ENCODE peak calls at places on chromosomes 16 and 17, in four cellular contexts. One of them, this sample, is unnamed.

GRCh38 chr17:81428521-81428920 is 33.3 kb downstream of the BAHCC1 start:
- DNase-seq in naive thymus-derived CD8-positive, alpha-beta T cell: no peak
- DNase-seq in fibroblast of pulmonary artery: no peak
- DNase-seq in heart left ventricle: no peak
- DNase-seq in this sample: no peak

GRCh38 chr16:19555938-19556778 is 655 bp downstream of the VPS35L start:
- DNase-seq in naive thymus-derived CD8-positive, alpha-beta T cell: no peak
- DNase-seq in heart left ventricle: no peak
- DNase-seq in fibroblast of pulmonary artery: peak
- DNase-seq in this sample: no peak

GRCh38 chr17:58756246-58757161 is 850 bp downstream of the PPM1E start:
- DNase-seq in naive thymus-derived CD8-positive, alpha-beta T cell: no peak
- DNase-seq in heart left ventricle: no peak
- DNase-seq in fibroblast of pulmonary artery: peak
- DNase-seq in this sample: peak

GRCh38 chr17:64270885-64271284 is 7.8 kb upstream of the TEX2 start:
- DNase-seq in fibroblast of pulmonary artery: no peak
- DNase-seq in heart left ventricle: no peak
- DNase-seq in naive thymus-derived CD8-positive, alpha-beta T cell: no peak
- DNase-seq in this sample: no peak

GRCh38 chr16:70656712-70657263 is 10.4 kb downstream of the IL34 start:
- DNase-seq in naive thymus-derived CD8-positive, alpha-beta T cell: no peak
- DNase-seq in heart left ventricle: no peak
- DNase-seq in fibroblast of pulmonary artery: no peak
- DNase-seq in this sample: no peak

GRCh38 chr16:28915181-28915580 is 9.9 kb downstream of the RABEP2 start:
- DNase-seq in heart left ventricle: no peak
- DNase-seq in naive thymus-derived CD8-positive, alpha-beta T cell: no peak
- DNase-seq in fibroblast of pulmonary artery: peak
- DNase-seq in this sample: no peak

GRCh38 chr16:22077700-22078313 is 14.5 kb upstream of the VWA3A start:
- DNase-seq in naive thymus-derived CD8-positive, alpha-beta T cell: peak
- DNase-seq in heart left ventricle: peak
- DNase-seq in fibroblast of pulmonary artery: peak
- DNase-seq in this sample: peak

GRCh38 chr17:8287651-8288335 is 677 bp upstream of the RANGRF start:
- DNase-seq in heart left ventricle: no peak
- DNase-seq in naive thymus-derived CD8-positive, alpha-beta T cell: no peak
- DNase-seq in fibroblast of pulmonary artery: no peak
- DNase-seq in this sample: no peak

GRCh38 chr16:30929167-30929566 is 5.8 kb downstream of the FBXL19 start:
- DNase-seq in naive thymus-derived CD8-positive, alpha-beta T cell: no peak
- DNase-seq in heart left ventricle: no peak
- DNase-seq in fibroblast of pulmonary artery: no peak
- DNase-seq in this sample: no peak

GRCh38 chr17:4999429-5000093 is 1.8 kb downstream of the KIF1C start:
- DNase-seq in naive thymus-derived CD8-positive, alpha-beta T cell: no peak
- DNase-seq in heart left ventricle: no peak
- DNase-seq in fibroblast of pulmonary artery: no peak
- DNase-seq in this sample: no peak

GRCh38 chr16:58678716-58679115 is 5.9 kb downstream of the SLC38A7 start:
- DNase-seq in naive thymus-derived CD8-positive, alpha-beta T cell: no peak
- DNase-seq in heart left ventricle: peak
- DNase-seq in fibroblast of pulmonary artery: peak
- DNase-seq in this sample: peak

GRCh38 chr16:57462978-57463362 is 491 bp downstream of the POLR2C start:
- DNase-seq in fibroblast of pulmonary artery: no peak
- DNase-seq in naive thymus-derived CD8-positive, alpha-beta T cell: no peak
- DNase-seq in heart left ventricle: no peak
- DNase-seq in this sample: no peak

GRCh38 chr16:67268136-67268579 is 11.2 kb upstream of the PLEKHG4 start:
- DNase-seq in naive thymus-derived CD8-positive, alpha-beta T cell: no peak
- DNase-seq in heart left ventricle: peak
- DNase-seq in fibroblast of pulmonary artery: peak
- DNase-seq in this sample: peak

GRCh38 chr16:14407786-14408399 is 222.2 kb downstream of the PARN start:
- DNase-seq in naive thymus-derived CD8-positive, alpha-beta T cell: no peak
- DNase-seq in fibroblast of pulmonary artery: no peak
- DNase-seq in heart left ventricle: no peak
- DNase-seq in this sample: no peak

GRCh38 chr17:50049636-50050035 is 6.3 kb upstream of the ITGA3 start:
- DNase-seq in heart left ventricle: no peak
- DNase-seq in naive thymus-derived CD8-positive, alpha-beta T cell: no peak
- DNase-seq in fibroblast of pulmonary artery: no peak
- DNase-seq in this sample: no peak

GRCh38 chr17:27621557-27621956 is 9.4 kb upstream of the LGALS9 start:
- DNase-seq in fibroblast of pulmonary artery: no peak
- DNase-seq in naive thymus-derived CD8-positive, alpha-beta T cell: no peak
- DNase-seq in heart left ventricle: no peak
- DNase-seq in this sample: no peak

GRCh38 chr16:53745753-53746258 is 41.9 kb downstream of the FTO start:
- DNase-seq in fibroblast of pulmonary artery: peak
- DNase-seq in heart left ventricle: no peak
- DNase-seq in naive thymus-derived CD8-positive, alpha-beta T cell: no peak
- DNase-seq in this sample: no peak

GRCh38 chr16:89921131-89921698 is 1.9 kb upstream of the TUBB3 start:
- DNase-seq in heart left ventricle: no peak
- DNase-seq in naive thymus-derived CD8-positive, alpha-beta T cell: no peak
- DNase-seq in fibroblast of pulmonary artery: no peak
- DNase-seq in this sample: no peak

GRCh38 chr17:32946375-32947135 is 18.6 kb downstream of the TMEM98 start:
- DNase-seq in heart left ventricle: no peak
- DNase-seq in fibroblast of pulmonary artery: no peak
- DNase-seq in naive thymus-derived CD8-positive, alpha-beta T cell: no peak
- DNase-seq in this sample: no peak

GRCh38 chr17:47850692-47851573 is at the start of gene SP6:
- DNase-seq in naive thymus-derived CD8-positive, alpha-beta T cell: peak
- DNase-seq in fibroblast of pulmonary artery: peak
- DNase-seq in heart left ventricle: peak
- DNase-seq in this sample: peak

GRCh38 chr16:48586083-48586482 is 23.9 kb downstream of the N4BP1 start:
- DNase-seq in fibroblast of pulmonary artery: no peak
- DNase-seq in heart left ventricle: no peak
- DNase-seq in naive thymus-derived CD8-positive, alpha-beta T cell: no peak
- DNase-seq in this sample: no peak

GRCh38 chr17:32443827-32444300 is 446 bp upstream of the PSMD11 start:
- DNase-seq in fibroblast of pulmonary artery: no peak
- DNase-seq in naive thymus-derived CD8-positive, alpha-beta T cell: no peak
- DNase-seq in heart left ventricle: no peak
- DNase-seq in this sample: no peak

GRCh38 chr17:47066095-47066494 is 87.0 kb upstream of the RPRML start:
- DNase-seq in fibroblast of pulmonary artery: peak
- DNase-seq in naive thymus-derived CD8-positive, alpha-beta T cell: no peak
- DNase-seq in heart left ventricle: no peak
- DNase-seq in this sample: no peak

GRCh38 chr17:34619687-34620217 is 40.4 kb downstream of the TMEM132E start:
- DNase-seq in naive thymus-derived CD8-positive, alpha-beta T cell: no peak
- DNase-seq in heart left ventricle: no peak
- DNase-seq in fibroblast of pulmonary artery: no peak
- DNase-seq in this sample: no peak

GRCh38 chr16:4021070-4021779 is 95.0 kb downstream of the ADCY9 start:
- DNase-seq in naive thymus-derived CD8-positive, alpha-beta T cell: no peak
- DNase-seq in fibroblast of pulmonary artery: no peak
- DNase-seq in heart left ventricle: no peak
- DNase-seq in this sample: no peak

GRCh38 chr17:50533720-50534148 is 1.2 kb downstream of the EPN3 start:
- DNase-seq in fibroblast of pulmonary artery: peak
- DNase-seq in naive thymus-derived CD8-positive, alpha-beta T cell: no peak
- DNase-seq in heart left ventricle: peak
- DNase-seq in this sample: peak

GRCh38 chr16:49756971-49757743 is 98.8 kb downstream of the ZNF423 start:
- DNase-seq in heart left ventricle: no peak
- DNase-seq in naive thymus-derived CD8-positive, alpha-beta T cell: no peak
- DNase-seq in fibroblast of pulmonary artery: peak
- DNase-seq in this sample: no peak

GRCh38 chr17:81245665-81246342 is 6.7 kb downstream of the NDUFAF8 start:
- DNase-seq in heart left ventricle: peak
- DNase-seq in naive thymus-derived CD8-positive, alpha-beta T cell: no peak
- DNase-seq in fibroblast of pulmonary artery: no peak
- DNase-seq in this sample: peak

GRCh38 chr17:66702106-66702936 is 132.6 kb upstream of the CACNG5 start:
- DNase-seq in heart left ventricle: no peak
- DNase-seq in naive thymus-derived CD8-positive, alpha-beta T cell: no peak
- DNase-seq in fibroblast of pulmonary artery: peak
- DNase-seq in this sample: no peak

GRCh38 chr17:78281249-78281865 is 49.9 kb downstream of the TMEM235 start:
- DNase-seq in fibroblast of pulmonary artery: no peak
- DNase-seq in heart left ventricle: no peak
- DNase-seq in naive thymus-derived CD8-positive, alpha-beta T cell: no peak
- DNase-seq in this sample: peak

GRCh38 chr16:8583199-8583598 is 7.1 kb downstream of the TMEM114 start:
- DNase-seq in heart left ventricle: no peak
- DNase-seq in fibroblast of pulmonary artery: no peak
- DNase-seq in naive thymus-derived CD8-positive, alpha-beta T cell: no peak
- DNase-seq in this sample: no peak

GRCh38 chr16:57736419-57737281 is 1.1 kb downstream of the KATNB1 start:
- DNase-seq in naive thymus-derived CD8-positive, alpha-beta T cell: no peak
- DNase-seq in heart left ventricle: no peak
- DNase-seq in fibroblast of pulmonary artery: peak
- DNase-seq in this sample: no peak

GRCh38 chr17:65433592-65433991 is 127.9 kb downstream of the AXIN2 start:
- DNase-seq in heart left ventricle: no peak
- DNase-seq in naive thymus-derived CD8-positive, alpha-beta T cell: no peak
- DNase-seq in fibroblast of pulmonary artery: peak
- DNase-seq in this sample: no peak